ENCODE peak calls at places on chromosomes 6 and 20, in four cellular contexts. One of them, this sample, is unnamed.
A peak's percentile ranks its signal among the peaks of the same experiment; 100 is the strongest.

GRCh38 chr20:21936261-21936660 is 230.8 kb downstream of the PAX1 start:
- DNase-seq in iPS DF 6.9: no peak
- DNase-seq in stomach: no peak
- DNase-seq in T-helper 17 cell: no peak
- DNase-seq in this sample: no peak

GRCh38 chr20:25281541-25281991 is 33.7 kb downstream of the PYGB start:
- DNase-seq in iPS DF 6.9: no peak
- DNase-seq in T-helper 17 cell: peak; percentile 4
- DNase-seq in stomach: peak; percentile 38
- DNase-seq in this sample: no peak

GRCh38 chr6:92124126-92124525 is 1295.2 kb downstream of the EPHA7 start:
- DNase-seq in stomach: no peak
- DNase-seq in T-helper 17 cell: no peak
- DNase-seq in iPS DF 6.9: no peak
- DNase-seq in this sample: no peak

GRCh38 chr6:8879334-8879733 is 444.0 kb upstream of the SLC35B3 start:
- DNase-seq in iPS DF 6.9: no peak
- DNase-seq in T-helper 17 cell: no peak
- DNase-seq in stomach: no peak
- DNase-seq in this sample: no peak

GRCh38 chr6:148851683-148852556 is 105.1 kb downstream of the UST start:
- DNase-seq in stomach: peak; percentile 44
- DNase-seq in iPS DF 6.9: no peak
- DNase-seq in T-helper 17 cell: no peak
- DNase-seq in this sample: peak; percentile 44

GRCh38 chr20:60214901-60215522 is 256.8 kb downstream of the CDH26 start:
- DNase-seq in iPS DF 6.9: no peak
- DNase-seq in stomach: no peak
- DNase-seq in T-helper 17 cell: no peak
- DNase-seq in this sample: no peak

GRCh38 chr6:117491916-117492315 is 9.4 kb downstream of the DCBLD1 start:
- DNase-seq in iPS DF 6.9: no peak
- DNase-seq in stomach: no peak
- DNase-seq in T-helper 17 cell: no peak
- DNase-seq in this sample: no peak

GRCh38 chr6:119584088-119584487 is 234.5 kb upstream of the MAN1A1 start:
- DNase-seq in T-helper 17 cell: no peak
- DNase-seq in stomach: no peak
- DNase-seq in iPS DF 6.9: no peak
- DNase-seq in this sample: no peak

GRCh38 chr6:45677381-45677992 is 299.8 kb upstream of the SUPT3H start:
- DNase-seq in T-helper 17 cell: no peak
- DNase-seq in stomach: peak; percentile 59
- DNase-seq in iPS DF 6.9: no peak
- DNase-seq in this sample: no peak

GRCh38 chr20:58524814-58525213 is 9.6 kb upstream of the APCDD1L start:
- DNase-seq in stomach: no peak
- DNase-seq in T-helper 17 cell: no peak
- DNase-seq in iPS DF 6.9: no peak
- DNase-seq in this sample: no peak
- H3K9me3 ChIP-seq in stomach: peaks cover 27% of the 10 kb centered on the region
- H3K9me3 ChIP-seq in T-helper 17 cell: no peaks in the 10 kb centered on the region
- H3K9me3 ChIP-seq in iPS DF 6.9: no peaks in the 10 kb centered on the region
- H3K9me3 ChIP-seq in this sample: peaks cover 18% of the 10 kb centered on the region

DNA sequence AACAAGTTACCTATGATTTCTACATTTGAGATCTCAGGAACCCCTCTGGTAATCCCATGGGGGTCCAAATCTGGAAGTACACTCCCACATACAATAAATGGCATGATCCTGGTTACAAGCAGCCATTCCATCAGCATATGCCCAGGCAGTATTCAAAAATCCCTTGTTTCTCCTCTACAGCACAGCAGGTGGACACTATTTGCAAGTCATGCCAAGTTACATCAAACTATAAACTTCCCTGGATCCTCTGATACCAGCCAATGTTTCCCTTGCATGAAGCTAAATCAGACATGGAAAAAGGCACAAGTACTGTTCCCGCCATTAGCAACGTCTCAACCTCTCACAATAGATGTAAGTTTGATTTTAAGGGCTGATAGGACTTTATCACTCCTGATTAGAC is 134.5 kb upstream of the PRSS16 start:
- DNase-seq in T-helper 17 cell: no peak
- DNase-seq in stomach: no peak
- DNase-seq in iPS DF 6.9: no peak
- DNase-seq in this sample: no peak
- H3K9me3 ChIP-seq in T-helper 17 cell: no peaks in the 10 kb centered on the region
- H3K9me3 ChIP-seq in stomach: no peaks in the 10 kb centered on the region
- H3K9me3 ChIP-seq in iPS DF 6.9: peaks cover 3% of the 10 kb centered on the region
- H3K9me3 ChIP-seq in this sample: peaks cover 11% of the 10 kb centered on the region

DNA sequence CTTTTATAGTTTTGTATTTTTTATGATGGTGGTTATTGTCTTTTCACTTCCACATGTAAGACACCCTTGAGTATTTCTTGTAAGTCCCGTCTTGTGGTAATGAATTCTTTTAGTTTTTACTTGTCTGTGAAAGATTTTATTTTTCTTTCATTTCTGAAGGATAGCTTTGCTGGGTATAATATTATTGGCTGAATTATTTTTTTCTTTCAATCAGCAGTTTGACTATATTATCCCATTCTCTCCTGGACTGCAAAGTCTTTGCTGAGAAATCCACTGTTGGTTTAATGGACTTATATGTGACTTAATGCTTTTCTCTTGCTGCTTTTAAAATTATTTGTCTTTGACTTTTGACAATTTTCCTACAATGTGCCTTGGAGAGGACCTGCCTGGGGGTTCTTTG is 13.8 kb downstream of the KIF25 start:
- DNase-seq in stomach: no peak
- DNase-seq in iPS DF 6.9: no peak
- DNase-seq in T-helper 17 cell: no peak
- DNase-seq in this sample: no peak
- H3K9me3 ChIP-seq in stomach: peaks cover 9% of the 10 kb centered on the region
- H3K9me3 ChIP-seq in iPS DF 6.9: no peaks in the 10 kb centered on the region
- H3K9me3 ChIP-seq in T-helper 17 cell: peaks cover 7% of the 10 kb centered on the region
- H3K9me3 ChIP-seq in this sample: peaks cover 19% of the 10 kb centered on the region

GRCh38 chr20:49282584-49283171 is 4.8 kb upstream of the ZNFX1 start:
- DNase-seq in stomach: no peak
- DNase-seq in T-helper 17 cell: no peak
- DNase-seq in iPS DF 6.9: no peak
- DNase-seq in this sample: peak; percentile 70

GRCh38 chr20:49284818-49285217 is 7.0 kb upstream of the ZNFX1 start:
- DNase-seq in stomach: no peak
- DNase-seq in iPS DF 6.9: no peak
- DNase-seq in T-helper 17 cell: no peak
- DNase-seq in this sample: no peak

GRCh38 chr20:49283176-49283702 is 5.4 kb upstream of the ZNFX1 start:
- DNase-seq in stomach: no peak
- DNase-seq in iPS DF 6.9: no peak
- DNase-seq in T-helper 17 cell: no peak
- DNase-seq in this sample: no peak

GRCh38 chr20:49285233-49285668 is 7.4 kb upstream of the ZNFX1 start:
- DNase-seq in stomach: no peak
- DNase-seq in iPS DF 6.9: no peak
- DNase-seq in T-helper 17 cell: no peak
- DNase-seq in this sample: no peak

DNA sequence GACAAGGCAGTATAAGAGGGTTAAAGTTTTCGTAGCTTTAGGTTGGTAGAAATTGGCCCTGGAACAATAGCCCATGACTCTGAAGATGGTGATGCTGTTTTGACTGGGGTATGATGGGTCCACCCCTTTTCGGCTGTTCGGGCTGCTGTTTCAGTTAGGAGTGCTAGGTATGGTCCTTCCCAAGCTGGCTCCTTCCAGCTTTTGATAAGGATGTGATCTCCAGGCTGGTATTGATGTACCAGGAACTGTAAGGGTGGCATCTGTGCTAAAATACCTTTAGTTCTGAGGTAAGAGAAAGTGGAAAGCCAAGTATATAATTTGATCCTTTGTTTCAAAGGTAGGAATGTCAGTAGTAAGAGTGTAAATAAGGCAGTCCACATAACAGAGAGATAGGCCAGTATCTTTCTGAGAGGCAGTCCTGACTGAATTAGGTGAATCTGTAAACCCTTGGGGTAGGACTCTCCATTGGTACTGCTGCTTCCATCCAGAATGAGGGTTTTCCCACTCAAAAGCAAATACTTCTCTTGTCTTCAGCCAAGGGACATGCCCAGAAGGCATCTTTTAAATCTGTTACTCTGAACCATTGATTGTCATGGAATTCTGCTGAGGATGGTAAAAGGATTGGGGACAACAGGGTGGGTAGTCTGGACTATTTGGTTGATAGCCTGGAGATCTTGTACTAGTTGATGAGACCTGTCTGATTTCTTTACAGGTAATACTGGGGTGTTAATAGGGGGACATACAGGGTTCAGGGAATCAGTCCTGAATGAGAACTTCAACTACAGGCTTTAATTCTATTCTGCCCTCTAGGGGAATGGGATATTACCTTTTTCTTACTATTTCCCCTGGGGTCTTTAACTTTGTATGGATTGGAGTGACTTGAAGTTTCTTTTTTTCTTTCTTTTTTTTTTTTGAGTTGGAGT is 6.1 kb upstream of the ZNFX1 start:
- DNase-seq in T-helper 17 cell: no peak
- DNase-seq in iPS DF 6.9: no peak
- DNase-seq in stomach: no peak
- DNase-seq in this sample: no peak
- H3K9me3 ChIP-seq in T-helper 17 cell: peaks cover 83% of the 10 kb centered on the region
- H3K9me3 ChIP-seq in iPS DF 6.9: no peaks in the 10 kb centered on the region
- H3K9me3 ChIP-seq in stomach: peaks cover 25% of the 10 kb centered on the region
- H3K9me3 ChIP-seq in this sample: no peaks in the 10 kb centered on the region

This sample was measured in neural progenitor cell.